ENCODE peak calls at places on chromosomes 11 and 22, in seven cellular contexts. One of them, this sample, is unnamed.

GRCh38 chr11:74001822-74002286 is 7.0 kb downstream of the UCP3 start:
- DNase-seq in chondrocyte: no peak
- DNase-seq in esophagus squamous epithelium: no peak
- DNase-seq in endothelial cell of umbilical vein: no peak
- DNase-seq in AG04449: no peak
- DNase-seq in Caco-2: peak
- DNase-seq in foreskin keratinocyte: no peak
- DNase-seq in this sample: no peak

GRCh38 chr11:68938816-68939582 is 35.3 kb downstream of the IGHMBP2 start:
- DNase-seq in chondrocyte: peak
- DNase-seq in esophagus squamous epithelium: no peak
- DNase-seq in endothelial cell of umbilical vein: no peak
- DNase-seq in AG04449: no peak
- DNase-seq in Caco-2: no peak
- DNase-seq in foreskin keratinocyte: no peak
- DNase-seq in this sample: no peak

GRCh38 chr22:47201996-47202818 is 439.8 kb downstream of the TBC1D22A start:
- DNase-seq in chondrocyte: no peak
- DNase-seq in esophagus squamous epithelium: no peak
- DNase-seq in endothelial cell of umbilical vein: no peak
- DNase-seq in AG04449: no peak
- DNase-seq in Caco-2: no peak
- DNase-seq in foreskin keratinocyte: no peak
- DNase-seq in this sample: no peak

GRCh38 chr11:27468209-27468608 is 4.4 kb downstream of the LGR4 start:
- DNase-seq in chondrocyte: no peak
- DNase-seq in esophagus squamous epithelium: no peak
- DNase-seq in endothelial cell of umbilical vein: peak
- DNase-seq in AG04449: peak
- DNase-seq in Caco-2: no peak
- DNase-seq in foreskin keratinocyte: peak
- DNase-seq in this sample: peak

GRCh38 chr11:3949132-3949531 is 93.7 kb downstream of the STIM1 start:
- DNase-seq in chondrocyte: no peak
- DNase-seq in esophagus squamous epithelium: no peak
- DNase-seq in endothelial cell of umbilical vein: no peak
- DNase-seq in AG04449: no peak
- DNase-seq in Caco-2: no peak
- DNase-seq in foreskin keratinocyte: no peak
- DNase-seq in this sample: no peak

GRCh38 chr11:30585892-30586250 is 282 bp downstream of the MPPED2 start:
- DNase-seq in chondrocyte: no peak
- DNase-seq in esophagus squamous epithelium: no peak
- DNase-seq in endothelial cell of umbilical vein: no peak
- DNase-seq in AG04449: no peak
- DNase-seq in Caco-2: no peak
- DNase-seq in foreskin keratinocyte: no peak
- DNase-seq in this sample: no peak

GRCh38 chr11:629237-629583 is 2.2 kb upstream of the SCT start:
- DNase-seq in chondrocyte: no peak
- DNase-seq in esophagus squamous epithelium: no peak
- DNase-seq in endothelial cell of umbilical vein: no peak
- DNase-seq in AG04449: no peak
- DNase-seq in Caco-2: no peak
- DNase-seq in foreskin keratinocyte: no peak
- DNase-seq in this sample: no peak

GRCh38 chr11:45021692-45022130 is 71.0 kb upstream of the TP53I11 start:
- DNase-seq in chondrocyte: no peak
- DNase-seq in esophagus squamous epithelium: no peak
- DNase-seq in endothelial cell of umbilical vein: peak
- DNase-seq in AG04449: no peak
- DNase-seq in Caco-2: no peak
- DNase-seq in foreskin keratinocyte: no peak
- DNase-seq in this sample: no peak

GRCh38 chr11:6196396-6196795 is 2.6 kb upstream of the OR52W1 start:
- DNase-seq in chondrocyte: no peak
- DNase-seq in esophagus squamous epithelium: no peak
- DNase-seq in endothelial cell of umbilical vein: no peak
- DNase-seq in AG04449: no peak
- DNase-seq in Caco-2: no peak
- DNase-seq in foreskin keratinocyte: no peak
- DNase-seq in this sample: no peak

GRCh38 chr11:69244286-69244685 is 49.7 kb upstream of the MYEOV start:
- DNase-seq in chondrocyte: no peak
- DNase-seq in esophagus squamous epithelium: no peak
- DNase-seq in endothelial cell of umbilical vein: no peak
- DNase-seq in AG04449: no peak
- DNase-seq in Caco-2: peak
- DNase-seq in foreskin keratinocyte: no peak
- DNase-seq in this sample: no peak

GRCh38 chr11:126457817-126458216 is 102.3 kb downstream of the ST3GAL4 start:
- DNase-seq in chondrocyte: no peak
- DNase-seq in esophagus squamous epithelium: no peak
- DNase-seq in endothelial cell of umbilical vein: no peak
- DNase-seq in AG04449: no peak
- DNase-seq in Caco-2: no peak
- DNase-seq in foreskin keratinocyte: no peak
- DNase-seq in this sample: no peak

GRCh38 chr11:100851584-100852152 is 164.6 kb downstream of the ARHGAP42 start:
- DNase-seq in chondrocyte: no peak
- DNase-seq in esophagus squamous epithelium: no peak
- DNase-seq in endothelial cell of umbilical vein: no peak
- DNase-seq in AG04449: no peak
- DNase-seq in Caco-2: no peak
- DNase-seq in foreskin keratinocyte: peak
- DNase-seq in this sample: no peak

GRCh38 chr11:39432929-39433328 is 2026.5 kb downstream of the LRRC4C start:
- DNase-seq in chondrocyte: no peak
- DNase-seq in esophagus squamous epithelium: no peak
- DNase-seq in endothelial cell of umbilical vein: no peak
- DNase-seq in AG04449: no peak
- DNase-seq in Caco-2: no peak
- DNase-seq in foreskin keratinocyte: no peak
- DNase-seq in this sample: no peak

GRCh38 chr11:12853652-12854296 is 155.3 kb upstream of the RASSF10 start:
- DNase-seq in chondrocyte: no peak
- DNase-seq in esophagus squamous epithelium: no peak
- DNase-seq in endothelial cell of umbilical vein: no peak
- DNase-seq in AG04449: no peak
- DNase-seq in Caco-2: peak
- DNase-seq in foreskin keratinocyte: no peak
- DNase-seq in this sample: no peak

GRCh38 chr11:32302826-32303225 is 132.5 kb downstream of the WT1 start:
- DNase-seq in chondrocyte: no peak
- DNase-seq in esophagus squamous epithelium: no peak
- DNase-seq in endothelial cell of umbilical vein: no peak
- DNase-seq in AG04449: no peak
- DNase-seq in Caco-2: no peak
- DNase-seq in foreskin keratinocyte: peak
- DNase-seq in this sample: no peak

GRCh38 chr11:32297629-32298028 is 137.7 kb downstream of the WT1 start:
- DNase-seq in chondrocyte: no peak
- DNase-seq in esophagus squamous epithelium: no peak
- DNase-seq in endothelial cell of umbilical vein: peak
- DNase-seq in AG04449: no peak
- DNase-seq in Caco-2: no peak
- DNase-seq in foreskin keratinocyte: peak
- DNase-seq in this sample: no peak
- TF ChIP-seq CTCF in chondrocyte: peak
- TF ChIP-seq CTCF in esophagus squamous epithelium: no peak
- TF ChIP-seq CTCF in endothelial cell of umbilical vein: no peak
- TF ChIP-seq CTCF in AG04449: no peak
- TF ChIP-seq CTCF in Caco-2: no peak
- TF ChIP-seq CTCF in foreskin keratinocyte: peak
- TF ChIP-seq CTCF in this sample: no peak

GRCh38 chr11:105862736-105863367 is 159.2 kb downstream of the MSANTD4 start:
- DNase-seq in chondrocyte: no peak
- DNase-seq in esophagus squamous epithelium: no peak
- DNase-seq in endothelial cell of umbilical vein: peak
- DNase-seq in AG04449: peak
- DNase-seq in Caco-2: no peak
- DNase-seq in foreskin keratinocyte: peak
- DNase-seq in this sample: no peak

GRCh38 chr11:105860105-105860504 is 161.9 kb downstream of the MSANTD4 start:
- DNase-seq in chondrocyte: no peak
- DNase-seq in esophagus squamous epithelium: no peak
- DNase-seq in endothelial cell of umbilical vein: no peak
- DNase-seq in AG04449: no peak
- DNase-seq in Caco-2: no peak
- DNase-seq in foreskin keratinocyte: no peak
- DNase-seq in this sample: no peak

GRCh38 chr11:105856954-105857353 is 165.1 kb downstream of the MSANTD4 start:
- DNase-seq in chondrocyte: no peak
- DNase-seq in esophagus squamous epithelium: no peak
- DNase-seq in endothelial cell of umbilical vein: no peak
- DNase-seq in AG04449: no peak
- DNase-seq in Caco-2: no peak
- DNase-seq in foreskin keratinocyte: no peak
- DNase-seq in this sample: no peak

GRCh38 chr11:105861225-105861624 is 160.8 kb downstream of the MSANTD4 start:
- DNase-seq in chondrocyte: no peak
- DNase-seq in esophagus squamous epithelium: no peak
- DNase-seq in endothelial cell of umbilical vein: peak
- DNase-seq in AG04449: no peak
- DNase-seq in Caco-2: no peak
- DNase-seq in foreskin keratinocyte: no peak
- DNase-seq in this sample: no peak
- TF ChIP-seq CTCF in chondrocyte: peak
- TF ChIP-seq CTCF in esophagus squamous epithelium: no peak
- TF ChIP-seq CTCF in endothelial cell of umbilical vein: no peak
- TF ChIP-seq CTCF in AG04449: no peak
- TF ChIP-seq CTCF in Caco-2: no peak
- TF ChIP-seq CTCF in foreskin keratinocyte: peak
- TF ChIP-seq CTCF in this sample: peak

GRCh38 chr11:17719940-17720795 is 797 bp downstream of the MYOD1 start:
- DNase-seq in chondrocyte: no peak
- DNase-seq in esophagus squamous epithelium: no peak
- DNase-seq in endothelial cell of umbilical vein: peak
- DNase-seq in AG04449: no peak
- DNase-seq in Caco-2: no peak
- DNase-seq in foreskin keratinocyte: no peak
- DNase-seq in this sample: no peak
- TF ChIP-seq CTCF in chondrocyte: peak
- TF ChIP-seq CTCF in esophagus squamous epithelium: no peak
- TF ChIP-seq CTCF in endothelial cell of umbilical vein: peak
- TF ChIP-seq CTCF in AG04449: no peak
- TF ChIP-seq CTCF in Caco-2: no peak
- TF ChIP-seq CTCF in foreskin keratinocyte: peak
- TF ChIP-seq CTCF in this sample: no peak

GRCh38 chr22:27318516-27318915 is 483.0 kb downstream of the MN1 start:
- DNase-seq in chondrocyte: no peak
- DNase-seq in esophagus squamous epithelium: no peak
- DNase-seq in endothelial cell of umbilical vein: peak
- DNase-seq in AG04449: peak
- DNase-seq in Caco-2: peak
- DNase-seq in foreskin keratinocyte: peak
- DNase-seq in this sample: peak

GRCh38 chr22:27317961-27318360 is 483.6 kb downstream of the MN1 start:
- DNase-seq in chondrocyte: no peak
- DNase-seq in esophagus squamous epithelium: no peak
- DNase-seq in endothelial cell of umbilical vein: no peak
- DNase-seq in AG04449: peak
- DNase-seq in Caco-2: no peak
- DNase-seq in foreskin keratinocyte: peak
- DNase-seq in this sample: peak

GRCh38 chr22:27315833-27316232 is 485.7 kb downstream of the MN1 start:
- DNase-seq in chondrocyte: no peak
- DNase-seq in esophagus squamous epithelium: no peak
- DNase-seq in endothelial cell of umbilical vein: no peak
- DNase-seq in AG04449: no peak
- DNase-seq in Caco-2: no peak
- DNase-seq in foreskin keratinocyte: no peak
- DNase-seq in this sample: no peak

GRCh38 chr22:27314276-27314807 is 487.2 kb downstream of the MN1 start:
- DNase-seq in chondrocyte: no peak
- DNase-seq in esophagus squamous epithelium: no peak
- DNase-seq in endothelial cell of umbilical vein: peak
- DNase-seq in AG04449: no peak
- DNase-seq in Caco-2: peak
- DNase-seq in foreskin keratinocyte: no peak
- DNase-seq in this sample: no peak

GRCh38 chr22:27317156-27317555 is 484.4 kb downstream of the MN1 start:
- DNase-seq in chondrocyte: no peak
- DNase-seq in esophagus squamous epithelium: no peak
- DNase-seq in endothelial cell of umbilical vein: no peak
- DNase-seq in AG04449: no peak
- DNase-seq in Caco-2: no peak
- DNase-seq in foreskin keratinocyte: no peak
- DNase-seq in this sample: no peak
- TF ChIP-seq CTCF in chondrocyte: peak
- TF ChIP-seq CTCF in esophagus squamous epithelium: no peak
- TF ChIP-seq CTCF in endothelial cell of umbilical vein: no peak
- TF ChIP-seq CTCF in AG04449: no peak
- TF ChIP-seq CTCF in Caco-2: no peak
- TF ChIP-seq CTCF in foreskin keratinocyte: peak
- TF ChIP-seq CTCF in this sample: no peak

GRCh38 chr22:17201285-17201945 is 17.8 kb downstream of the ADA2 start:
- DNase-seq in chondrocyte: no peak
- DNase-seq in esophagus squamous epithelium: no peak
- DNase-seq in endothelial cell of umbilical vein: peak
- DNase-seq in AG04449: no peak
- DNase-seq in Caco-2: no peak
- DNase-seq in foreskin keratinocyte: no peak
- DNase-seq in this sample: no peak
- TF ChIP-seq CTCF in chondrocyte: peak
- TF ChIP-seq CTCF in esophagus squamous epithelium: no peak
- TF ChIP-seq CTCF in endothelial cell of umbilical vein: no peak
- TF ChIP-seq CTCF in AG04449: no peak
- TF ChIP-seq CTCF in Caco-2: no peak
- TF ChIP-seq CTCF in foreskin keratinocyte: peak
- TF ChIP-seq CTCF in this sample: no peak

GRCh38 chr11:92071660-92072059 is 153.0 kb upstream of the FAT3 start:
- DNase-seq in chondrocyte: no peak
- DNase-seq in esophagus squamous epithelium: no peak
- DNase-seq in endothelial cell of umbilical vein: no peak
- DNase-seq in AG04449: no peak
- DNase-seq in Caco-2: no peak
- DNase-seq in foreskin keratinocyte: no peak
- DNase-seq in this sample: no peak

DNA sequence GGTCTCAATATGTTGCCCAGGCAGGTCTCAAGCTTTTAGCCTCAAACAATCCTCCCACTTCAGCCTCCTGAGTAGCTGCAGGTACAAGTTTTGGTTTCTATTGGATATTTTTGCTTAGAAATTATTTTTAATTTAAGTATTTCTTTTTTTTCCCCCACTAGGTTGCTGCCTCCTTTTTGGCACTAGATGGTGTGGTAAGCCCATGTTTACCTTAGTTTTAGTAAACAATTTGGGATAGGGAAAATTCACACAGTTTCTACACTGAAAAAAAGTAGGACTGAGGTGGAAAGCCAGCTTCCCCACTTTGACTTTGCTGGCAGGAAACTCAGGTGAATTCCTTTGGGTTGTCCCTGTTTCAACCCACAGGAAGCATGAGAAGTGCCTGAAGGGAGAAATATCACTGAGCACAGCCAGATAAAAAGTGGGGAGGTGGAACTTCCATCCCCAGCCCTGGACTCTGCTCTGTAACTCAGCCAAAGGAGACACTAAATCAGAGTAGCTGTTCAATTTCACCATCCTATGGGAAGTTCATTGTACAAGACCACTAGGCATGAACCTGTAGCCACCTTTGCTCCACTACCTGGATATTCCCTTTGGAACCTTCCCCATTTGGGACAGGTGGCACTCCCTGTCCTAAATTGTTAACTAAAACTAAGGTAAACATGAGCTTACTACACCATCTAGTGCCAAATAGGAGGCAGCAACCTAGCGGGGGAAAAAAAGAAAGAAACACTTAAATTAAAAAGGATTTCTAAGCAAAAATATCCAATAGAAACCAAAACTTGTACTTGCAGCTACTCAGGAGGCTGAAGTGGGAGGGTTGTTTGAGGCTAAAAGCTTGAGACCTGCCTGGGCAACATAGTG is 154.4 kb upstream of the FAT3 start:
- DNase-seq in chondrocyte: no peak
- DNase-seq in esophagus squamous epithelium: no peak
- DNase-seq in endothelial cell of umbilical vein: no peak
- DNase-seq in AG04449: no peak
- DNase-seq in Caco-2: no peak
- DNase-seq in foreskin keratinocyte: no peak
- DNase-seq in this sample: no peak
- TF ChIP-seq CTCF in chondrocyte: peak
- TF ChIP-seq CTCF in esophagus squamous epithelium: no peak
- TF ChIP-seq CTCF in endothelial cell of umbilical vein: no peak
- TF ChIP-seq CTCF in AG04449: no peak
- TF ChIP-seq CTCF in Caco-2: no peak
- TF ChIP-seq CTCF in foreskin keratinocyte: peak
- TF ChIP-seq CTCF in this sample: peak

This sample was measured in BJ.